ENCODE peak calls at places on chromosomes 5 and 9, in five cellular contexts. One of them, this sample, is unnamed.

GRCh38 chr9:96420468-96421219 is 2.5 kb upstream of the ZNF367 start:
- DNase-seq in breast epithelium: no peak
- DNase-seq in adrenal gland: peak
- DNase-seq in astrocyte of the spinal cord: peak
- DNase-seq in GM12865: peak
- DNase-seq in this sample: peak

GRCh38 chr9:136665111-136665703 is 2.5 kb downstream of the EGFL7 start:
- DNase-seq in breast epithelium: no peak
- DNase-seq in adrenal gland: no peak
- DNase-seq in astrocyte of the spinal cord: no peak
- DNase-seq in GM12865: no peak
- DNase-seq in this sample: no peak

GRCh38 chr9:9229269-9229668 is 1383.5 kb downstream of the PTPRD start:
- DNase-seq in breast epithelium: no peak
- DNase-seq in adrenal gland: no peak
- DNase-seq in astrocyte of the spinal cord: no peak
- DNase-seq in GM12865: no peak
- DNase-seq in this sample: no peak

GRCh38 chr5:153404747-153405146 is 85.7 kb upstream of the GRIA1 start:
- DNase-seq in breast epithelium: no peak
- DNase-seq in adrenal gland: no peak
- DNase-seq in astrocyte of the spinal cord: no peak
- DNase-seq in GM12865: no peak
- DNase-seq in this sample: no peak

GRCh38 chr5:23506329-23507236 is 826 bp upstream of the PRDM9 start:
- DNase-seq in breast epithelium: no peak
- DNase-seq in adrenal gland: no peak
- DNase-seq in astrocyte of the spinal cord: peak
- DNase-seq in GM12865: no peak
- DNase-seq in this sample: no peak

GRCh38 chr5:91797581-91797980 is 414.5 kb upstream of the ARRDC3 start:
- DNase-seq in breast epithelium: no peak
- DNase-seq in adrenal gland: no peak
- DNase-seq in astrocyte of the spinal cord: no peak
- DNase-seq in GM12865: no peak
- DNase-seq in this sample: no peak

GRCh38 chr5:1975898-1976765 is 93.4 kb upstream of the IRX4 start:
- DNase-seq in breast epithelium: no peak
- DNase-seq in adrenal gland: no peak
- DNase-seq in astrocyte of the spinal cord: no peak
- DNase-seq in GM12865: peak
- DNase-seq in this sample: no peak

GRCh38 chr5:150656191-150657132 is 4.6 kb upstream of the MYOZ3 start:
- DNase-seq in breast epithelium: peak
- DNase-seq in adrenal gland: peak
- DNase-seq in astrocyte of the spinal cord: peak
- DNase-seq in GM12865: peak
- DNase-seq in this sample: peak

GRCh38 chr5:157193699-157194424 is 13.2 kb downstream of the ITK start:
- DNase-seq in breast epithelium: no peak
- DNase-seq in adrenal gland: no peak
- DNase-seq in astrocyte of the spinal cord: no peak
- DNase-seq in GM12865: no peak
- DNase-seq in this sample: no peak

GRCh38 chr5:166708271-166708670 is 1583.2 kb upstream of the WWC1 start:
- DNase-seq in breast epithelium: no peak
- DNase-seq in adrenal gland: no peak
- DNase-seq in astrocyte of the spinal cord: no peak
- DNase-seq in GM12865: no peak
- DNase-seq in this sample: no peak

DNA sequence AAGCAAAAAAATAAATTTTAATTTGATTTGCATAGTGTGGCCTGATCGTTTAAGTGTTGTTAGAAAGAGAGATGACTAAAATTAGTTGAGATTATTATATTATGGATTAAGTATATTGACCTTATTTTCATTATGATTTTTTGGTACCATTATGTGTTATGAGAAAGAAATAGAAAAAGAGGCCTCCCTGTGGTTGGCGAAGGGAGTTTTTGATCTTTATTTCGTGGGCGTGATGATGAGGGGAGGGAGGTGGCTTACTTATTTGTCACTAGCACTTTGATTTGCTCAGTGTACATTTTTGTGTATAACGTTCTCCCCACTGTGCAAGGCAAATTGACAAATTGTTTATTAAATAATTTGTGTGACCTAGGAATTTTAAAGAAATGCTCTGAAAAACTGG is 2.8 kb downstream of the DAPK1 start:
- DNase-seq in breast epithelium: no peak
- DNase-seq in adrenal gland: no peak
- DNase-seq in astrocyte of the spinal cord: no peak
- DNase-seq in GM12865: peak
- DNase-seq in this sample: no peak
- TF ChIP-seq CTCF in breast epithelium: no peak
- TF ChIP-seq CTCF in adrenal gland: no peak
- TF ChIP-seq CTCF in astrocyte of the spinal cord: no peak
- TF ChIP-seq CTCF in GM12865: no peak
- TF ChIP-seq CTCF in this sample: no peak

DNA sequence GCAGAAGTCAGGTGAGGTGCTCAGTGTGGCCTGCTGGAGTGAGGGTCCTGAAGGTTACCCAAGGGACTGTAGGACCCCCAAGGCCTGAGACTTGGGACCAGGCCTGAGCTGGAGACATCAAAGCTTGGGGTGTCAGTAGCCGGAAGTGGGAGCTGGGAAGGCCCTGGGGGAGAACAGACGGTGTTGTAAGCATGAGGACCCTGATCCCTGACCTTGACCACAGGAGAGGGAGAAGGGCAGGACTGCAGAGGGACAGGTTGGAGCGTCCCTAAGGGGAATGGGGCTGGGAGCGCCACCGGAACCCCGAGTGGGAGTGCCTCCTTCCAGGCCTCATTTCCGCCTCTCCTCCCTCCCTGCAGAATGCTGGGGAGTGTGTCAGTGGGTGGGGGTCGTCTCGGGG is 533 bp downstream of the TTC16 start:
- DNase-seq in breast epithelium: no peak
- DNase-seq in adrenal gland: no peak
- DNase-seq in astrocyte of the spinal cord: no peak
- DNase-seq in GM12865: no peak
- DNase-seq in this sample: no peak
- H3K4me3 ChIP-seq in breast epithelium: peak
- H3K4me3 ChIP-seq in adrenal gland: no peak
- H3K4me3 ChIP-seq in astrocyte of the spinal cord: no peak
- H3K4me3 ChIP-seq in GM12865: no peak
- H3K4me3 ChIP-seq in this sample: no peak

GRCh38 chr9:127522727-127523126 is 71.4 kb downstream of the LRSAM1 start:
- DNase-seq in breast epithelium: no peak
- DNase-seq in adrenal gland: no peak
- DNase-seq in astrocyte of the spinal cord: no peak
- DNase-seq in GM12865: no peak
- DNase-seq in this sample: peak

GRCh38 chr9:127524373-127524772 is 73.1 kb downstream of the LRSAM1 start:
- DNase-seq in breast epithelium: no peak
- DNase-seq in adrenal gland: no peak
- DNase-seq in astrocyte of the spinal cord: no peak
- DNase-seq in GM12865: no peak
- DNase-seq in this sample: no peak

GRCh38 chr9:127521919-127522304 is 70.6 kb downstream of the LRSAM1 start:
- DNase-seq in breast epithelium: no peak
- DNase-seq in adrenal gland: no peak
- DNase-seq in astrocyte of the spinal cord: no peak
- DNase-seq in GM12865: no peak
- DNase-seq in this sample: no peak

GRCh38 chr9:127520941-127521918 is 69.9 kb downstream of the LRSAM1 start:
- DNase-seq in breast epithelium: no peak
- DNase-seq in adrenal gland: no peak
- DNase-seq in astrocyte of the spinal cord: peak
- DNase-seq in GM12865: no peak
- DNase-seq in this sample: no peak

DNA sequence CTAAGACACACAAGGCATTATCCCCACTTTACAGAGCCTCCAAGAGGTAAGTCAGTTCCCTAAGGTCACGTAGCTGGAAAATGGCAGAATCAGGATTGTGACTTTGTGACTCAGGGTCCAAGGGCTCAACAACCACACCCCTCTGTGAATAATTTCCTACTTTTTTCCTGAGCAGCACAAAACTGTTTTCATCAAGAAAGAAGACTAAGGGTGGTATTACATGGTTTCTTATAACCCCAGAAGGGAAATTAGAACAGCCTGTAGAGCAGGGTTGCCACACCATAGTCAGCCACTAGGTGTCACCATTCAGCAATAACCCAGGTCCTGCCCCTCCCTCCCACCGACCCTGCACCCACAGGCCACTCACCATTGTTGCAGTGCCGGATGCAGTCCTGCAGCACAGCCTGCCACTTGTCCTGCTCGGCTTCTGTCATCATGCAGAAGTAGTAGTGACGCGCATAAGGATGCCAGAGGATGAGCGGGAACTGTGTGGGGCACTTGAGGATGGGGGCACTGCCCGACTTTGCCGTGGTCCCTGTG is 72.1 kb downstream of the LRSAM1 start:
- DNase-seq in breast epithelium: no peak
- DNase-seq in adrenal gland: no peak
- DNase-seq in astrocyte of the spinal cord: peak
- DNase-seq in GM12865: peak
- DNase-seq in this sample: no peak
- TF ChIP-seq CTCF in breast epithelium: no peak
- TF ChIP-seq CTCF in adrenal gland: peak
- TF ChIP-seq CTCF in astrocyte of the spinal cord: peak
- TF ChIP-seq CTCF in GM12865: peak
- TF ChIP-seq CTCF in this sample: peak

DNA sequence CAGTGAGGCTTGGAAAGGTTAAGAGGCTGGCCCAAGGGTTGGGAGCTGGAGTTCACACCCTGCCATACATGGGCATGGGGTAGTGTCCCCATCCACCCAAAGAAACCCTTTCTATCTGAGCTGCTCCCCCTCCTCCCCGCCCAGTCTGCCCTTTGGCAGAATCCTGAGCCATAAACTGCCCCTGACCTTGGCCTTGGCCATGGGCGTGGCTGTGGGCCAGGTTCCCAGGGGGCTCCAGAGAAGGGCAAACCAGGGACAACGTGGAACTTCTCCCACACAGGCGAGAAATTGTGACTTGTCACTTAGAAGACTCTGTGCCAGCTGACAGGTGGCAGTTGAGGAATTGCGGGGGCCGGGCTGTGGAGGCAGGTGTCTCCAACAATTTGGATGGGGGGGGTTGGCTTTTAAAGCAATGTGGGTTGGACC is 4.8 kb downstream of the FAM78A start:
- DNase-seq in breast epithelium: no peak
- DNase-seq in adrenal gland: no peak
- DNase-seq in astrocyte of the spinal cord: no peak
- DNase-seq in GM12865: no peak
- DNase-seq in this sample: no peak
- H3K4me3 ChIP-seq in breast epithelium: no peak
- H3K4me3 ChIP-seq in adrenal gland: no peak
- H3K4me3 ChIP-seq in astrocyte of the spinal cord: no peak
- H3K4me3 ChIP-seq in GM12865: peak
- H3K4me3 ChIP-seq in this sample: no peak

DNA sequence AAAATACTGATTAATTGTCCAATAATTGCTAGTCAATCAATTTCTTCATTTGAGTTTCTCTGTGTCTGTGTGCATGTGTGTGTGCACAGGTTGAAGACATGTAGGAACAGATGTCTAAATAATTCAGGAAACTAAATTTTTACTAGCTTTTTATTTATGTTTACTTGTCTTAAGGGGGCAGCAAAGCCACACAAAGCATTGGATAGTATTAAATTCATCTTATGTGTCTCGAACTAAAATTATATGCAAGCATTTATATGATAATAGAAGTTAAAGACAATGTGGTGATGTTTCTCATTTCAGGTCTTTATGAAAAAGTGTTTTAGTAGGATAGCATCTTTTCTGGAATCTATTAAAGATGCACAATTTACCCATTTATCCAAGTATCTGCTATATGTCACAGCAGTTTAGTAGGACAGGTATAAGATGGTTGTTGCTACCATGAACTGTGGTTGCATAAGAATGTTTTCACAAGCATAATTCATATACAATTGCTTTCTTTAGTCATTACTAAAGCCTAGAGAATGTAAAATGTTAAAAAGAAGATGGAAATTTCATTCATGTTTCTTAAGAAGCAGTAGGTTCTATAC is 784.6 kb upstream of the NUDT12 start:
- DNase-seq in breast epithelium: no peak
- DNase-seq in adrenal gland: no peak
- DNase-seq in astrocyte of the spinal cord: peak
- DNase-seq in GM12865: peak
- DNase-seq in this sample: no peak
- TF ChIP-seq CTCF in breast epithelium: no peak
- TF ChIP-seq CTCF in adrenal gland: peak
- TF ChIP-seq CTCF in astrocyte of the spinal cord: peak
- TF ChIP-seq CTCF in GM12865: peak
- TF ChIP-seq CTCF in this sample: no peak

GRCh38 chr9:129148463-129149204 is 29.4 kb downstream of the IER5L start:
- DNase-seq in breast epithelium: no peak
- DNase-seq in adrenal gland: no peak
- DNase-seq in astrocyte of the spinal cord: no peak
- DNase-seq in GM12865: peak
- DNase-seq in this sample: no peak
- H3K4me3 ChIP-seq in breast epithelium: no peak
- H3K4me3 ChIP-seq in adrenal gland: no peak
- H3K4me3 ChIP-seq in astrocyte of the spinal cord: no peak
- H3K4me3 ChIP-seq in GM12865: no peak
- H3K4me3 ChIP-seq in this sample: no peak